ENCODE peak calls at places on chromosomes 1 and 21, in ten cellular contexts. One of them, this sample, is unnamed.

GRCh38 chr1:28494737-28495136 is 11.1 kb upstream of the RCC1 start:
- DNase-seq in activated CD4-positive, alpha-beta T cell treated with anti-CD3 and anti-CD28 coated beads, Interleukin-2, amount 50 U/mL, for 1 hour: no peak
- DNase-seq in heart left ventricle: no peak
- DNase-seq in NCI-H524: no peak
- DNase-seq in IMR-90: no peak
- DNase-seq in pulmonary artery endothelial cell: no peak
- DNase-seq in activated T-helper 1 cell treated with Interleukin-2 at 50 U/mL for 16 hours: no peak
- DNase-seq in BJ: no peak
- DNase-seq in T follicular helper cell: no peak
- DNase-seq in endothelial cell: no peak
- DNase-seq in this sample: no peak

GRCh38 chr1:31872658-31873636 is 57.1 kb upstream of the SPOCD1 start:
- DNase-seq in T follicular helper cell: no peak
- DNase-seq in NCI-H524: no peak
- DNase-seq in IMR-90: no peak
- DNase-seq in activated T-helper 1 cell treated with Interleukin-2 at 50 U/mL for 16 hours: no peak
- DNase-seq in endothelial cell: no peak
- DNase-seq in BJ: no peak
- DNase-seq in heart left ventricle: no peak
- DNase-seq in pulmonary artery endothelial cell: no peak
- DNase-seq in activated CD4-positive, alpha-beta T cell treated with anti-CD3 and anti-CD28 coated beads, Interleukin-2, amount 50 U/mL, for 1 hour: no peak
- DNase-seq in this sample: no peak

GRCh38 chr1:179121159-179121938 is 39.5 kb downstream of the TOR3A start:
- DNase-seq in IMR-90: peak
- DNase-seq in heart left ventricle: no peak
- DNase-seq in activated T-helper 1 cell treated with Interleukin-2 at 50 U/mL for 16 hours: no peak
- DNase-seq in pulmonary artery endothelial cell: no peak
- DNase-seq in endothelial cell: no peak
- DNase-seq in activated CD4-positive, alpha-beta T cell treated with anti-CD3 and anti-CD28 coated beads, Interleukin-2, amount 50 U/mL, for 1 hour: peak
- DNase-seq in NCI-H524: peak
- DNase-seq in T follicular helper cell: peak
- DNase-seq in BJ: no peak
- DNase-seq in this sample: no peak

GRCh38 chr1:37945743-37946702 is 830 bp downstream of the INPP5B start:
- DNase-seq in T follicular helper cell: no peak
- DNase-seq in BJ: peak
- DNase-seq in IMR-90: peak
- DNase-seq in activated CD4-positive, alpha-beta T cell treated with anti-CD3 and anti-CD28 coated beads, Interleukin-2, amount 50 U/mL, for 1 hour: no peak
- DNase-seq in endothelial cell: peak
- DNase-seq in NCI-H524: no peak
- DNase-seq in activated T-helper 1 cell treated with Interleukin-2 at 50 U/mL for 16 hours: no peak
- DNase-seq in heart left ventricle: peak
- DNase-seq in pulmonary artery endothelial cell: peak
- DNase-seq in this sample: no peak

GRCh38 chr1:43978551-43979260 is at the start of gene B4GALT2:
- DNase-seq in activated CD4-positive, alpha-beta T cell treated with anti-CD3 and anti-CD28 coated beads, Interleukin-2, amount 50 U/mL, for 1 hour: peak
- DNase-seq in IMR-90: no peak
- DNase-seq in endothelial cell: peak
- DNase-seq in heart left ventricle: peak
- DNase-seq in pulmonary artery endothelial cell: no peak
- DNase-seq in NCI-H524: no peak
- DNase-seq in T follicular helper cell: no peak
- DNase-seq in activated T-helper 1 cell treated with Interleukin-2 at 50 U/mL for 16 hours: no peak
- DNase-seq in BJ: no peak
- DNase-seq in this sample: peak

GRCh38 chr21:36727886-36728285 is 29.0 kb downstream of the SIM2 start:
- DNase-seq in pulmonary artery endothelial cell: no peak
- DNase-seq in activated CD4-positive, alpha-beta T cell treated with anti-CD3 and anti-CD28 coated beads, Interleukin-2, amount 50 U/mL, for 1 hour: no peak
- DNase-seq in T follicular helper cell: no peak
- DNase-seq in NCI-H524: no peak
- DNase-seq in endothelial cell: no peak
- DNase-seq in BJ: no peak
- DNase-seq in IMR-90: no peak
- DNase-seq in activated T-helper 1 cell treated with Interleukin-2 at 50 U/mL for 16 hours: no peak
- DNase-seq in heart left ventricle: no peak
- DNase-seq in this sample: no peak

GRCh38 chr1:1210726-1211540 is 3.0 kb downstream of the TNFRSF4 start:
- DNase-seq in endothelial cell: peak
- DNase-seq in BJ: no peak
- DNase-seq in heart left ventricle: peak
- DNase-seq in T follicular helper cell: no peak
- DNase-seq in NCI-H524: no peak
- DNase-seq in pulmonary artery endothelial cell: no peak
- DNase-seq in activated T-helper 1 cell treated with Interleukin-2 at 50 U/mL for 16 hours: no peak
- DNase-seq in IMR-90: no peak
- DNase-seq in activated CD4-positive, alpha-beta T cell treated with anti-CD3 and anti-CD28 coated beads, Interleukin-2, amount 50 U/mL, for 1 hour: no peak
- DNase-seq in this sample: no peak

GRCh38 chr1:66374561-66375111 is 159.3 kb upstream of the SGIP1 start:
- DNase-seq in IMR-90: peak
- DNase-seq in BJ: peak
- DNase-seq in activated T-helper 1 cell treated with Interleukin-2 at 50 U/mL for 16 hours: no peak
- DNase-seq in activated CD4-positive, alpha-beta T cell treated with anti-CD3 and anti-CD28 coated beads, Interleukin-2, amount 50 U/mL, for 1 hour: no peak
- DNase-seq in pulmonary artery endothelial cell: no peak
- DNase-seq in heart left ventricle: no peak
- DNase-seq in endothelial cell: no peak
- DNase-seq in NCI-H524: no peak
- DNase-seq in T follicular helper cell: no peak
- DNase-seq in this sample: no peak

GRCh38 chr1:29590583-29591555 is 354.5 kb downstream of the PTPRU start:
- DNase-seq in pulmonary artery endothelial cell: no peak
- DNase-seq in NCI-H524: no peak
- DNase-seq in activated CD4-positive, alpha-beta T cell treated with anti-CD3 and anti-CD28 coated beads, Interleukin-2, amount 50 U/mL, for 1 hour: no peak
- DNase-seq in heart left ventricle: no peak
- DNase-seq in T follicular helper cell: no peak
- DNase-seq in IMR-90: peak
- DNase-seq in BJ: no peak
- DNase-seq in endothelial cell: no peak
- DNase-seq in activated T-helper 1 cell treated with Interleukin-2 at 50 U/mL for 16 hours: no peak
- DNase-seq in this sample: no peak

GRCh38 chr21:14120091-14120734 is 90.5 kb downstream of the LIPI start:
- DNase-seq in NCI-H524: no peak
- DNase-seq in IMR-90: peak
- DNase-seq in T follicular helper cell: no peak
- DNase-seq in heart left ventricle: no peak
- DNase-seq in activated CD4-positive, alpha-beta T cell treated with anti-CD3 and anti-CD28 coated beads, Interleukin-2, amount 50 U/mL, for 1 hour: no peak
- DNase-seq in pulmonary artery endothelial cell: no peak
- DNase-seq in BJ: no peak
- DNase-seq in activated T-helper 1 cell treated with Interleukin-2 at 50 U/mL for 16 hours: no peak
- DNase-seq in endothelial cell: peak
- DNase-seq in this sample: peak

GRCh38 chr1:101410048-101410878 is 173.4 kb downstream of the S1PR1 start:
- DNase-seq in BJ: no peak
- DNase-seq in endothelial cell: no peak
- DNase-seq in pulmonary artery endothelial cell: peak
- DNase-seq in activated CD4-positive, alpha-beta T cell treated with anti-CD3 and anti-CD28 coated beads, Interleukin-2, amount 50 U/mL, for 1 hour: no peak
- DNase-seq in heart left ventricle: no peak
- DNase-seq in T follicular helper cell: no peak
- DNase-seq in NCI-H524: no peak
- DNase-seq in activated T-helper 1 cell treated with Interleukin-2 at 50 U/mL for 16 hours: no peak
- DNase-seq in IMR-90: no peak
- DNase-seq in this sample: no peak

GRCh38 chr1:231951399-231951798 is 324.8 kb downstream of the DISC1 start:
- DNase-seq in BJ: peak
- DNase-seq in activated CD4-positive, alpha-beta T cell treated with anti-CD3 and anti-CD28 coated beads, Interleukin-2, amount 50 U/mL, for 1 hour: no peak
- DNase-seq in activated T-helper 1 cell treated with Interleukin-2 at 50 U/mL for 16 hours: no peak
- DNase-seq in IMR-90: peak
- DNase-seq in T follicular helper cell: no peak
- DNase-seq in pulmonary artery endothelial cell: peak
- DNase-seq in NCI-H524: no peak
- DNase-seq in endothelial cell: no peak
- DNase-seq in heart left ventricle: no peak
- DNase-seq in this sample: no peak

GRCh38 chr1:55970711-55971110 is 608.7 kb downstream of the PLPP3 start:
- DNase-seq in IMR-90: peak
- DNase-seq in pulmonary artery endothelial cell: no peak
- DNase-seq in NCI-H524: no peak
- DNase-seq in heart left ventricle: no peak
- DNase-seq in activated T-helper 1 cell treated with Interleukin-2 at 50 U/mL for 16 hours: no peak
- DNase-seq in BJ: peak
- DNase-seq in activated CD4-positive, alpha-beta T cell treated with anti-CD3 and anti-CD28 coated beads, Interleukin-2, amount 50 U/mL, for 1 hour: no peak
- DNase-seq in endothelial cell: no peak
- DNase-seq in T follicular helper cell: no peak
- DNase-seq in this sample: no peak

GRCh38 chr1:21853130-21853424 is 41.0 kb downstream of the LDLRAD2 start:
- DNase-seq in BJ: no peak
- DNase-seq in activated T-helper 1 cell treated with Interleukin-2 at 50 U/mL for 16 hours: no peak
- DNase-seq in activated CD4-positive, alpha-beta T cell treated with anti-CD3 and anti-CD28 coated beads, Interleukin-2, amount 50 U/mL, for 1 hour: no peak
- DNase-seq in NCI-H524: no peak
- DNase-seq in IMR-90: no peak
- DNase-seq in heart left ventricle: no peak
- DNase-seq in T follicular helper cell: no peak
- DNase-seq in endothelial cell: no peak
- DNase-seq in pulmonary artery endothelial cell: no peak
- DNase-seq in this sample: no peak

GRCh38 chr1:203287109-203287893 is 18.0 kb upstream of the BTG2 start:
- DNase-seq in BJ: no peak
- DNase-seq in activated CD4-positive, alpha-beta T cell treated with anti-CD3 and anti-CD28 coated beads, Interleukin-2, amount 50 U/mL, for 1 hour: peak
- DNase-seq in activated T-helper 1 cell treated with Interleukin-2 at 50 U/mL for 16 hours: peak
- DNase-seq in endothelial cell: peak
- DNase-seq in IMR-90: no peak
- DNase-seq in heart left ventricle: peak
- DNase-seq in T follicular helper cell: peak
- DNase-seq in pulmonary artery endothelial cell: no peak
- DNase-seq in NCI-H524: peak
- DNase-seq in this sample: no peak

GRCh38 chr1:2073382-2074230 is 23.4 kb downstream of the PRKCZ start:
- DNase-seq in endothelial cell: no peak
- DNase-seq in BJ: no peak
- DNase-seq in IMR-90: peak
- DNase-seq in pulmonary artery endothelial cell: no peak
- DNase-seq in NCI-H524: peak
- DNase-seq in T follicular helper cell: no peak
- DNase-seq in heart left ventricle: peak
- DNase-seq in activated CD4-positive, alpha-beta T cell treated with anti-CD3 and anti-CD28 coated beads, Interleukin-2, amount 50 U/mL, for 1 hour: no peak
- DNase-seq in activated T-helper 1 cell treated with Interleukin-2 at 50 U/mL for 16 hours: no peak
- DNase-seq in this sample: no peak

GRCh38 chr1:204709960-204710912 is 24.7 kb upstream of the LRRN2 start:
- DNase-seq in heart left ventricle: no peak
- DNase-seq in activated CD4-positive, alpha-beta T cell treated with anti-CD3 and anti-CD28 coated beads, Interleukin-2, amount 50 U/mL, for 1 hour: no peak
- DNase-seq in BJ: no peak
- DNase-seq in T follicular helper cell: no peak
- DNase-seq in activated T-helper 1 cell treated with Interleukin-2 at 50 U/mL for 16 hours: no peak
- DNase-seq in NCI-H524: no peak
- DNase-seq in IMR-90: no peak
- DNase-seq in endothelial cell: no peak
- DNase-seq in pulmonary artery endothelial cell: no peak
- DNase-seq in this sample: no peak

GRCh38 chr1:153985984-153986761 is at the start of gene RAB13:
- DNase-seq in BJ: peak
- DNase-seq in endothelial cell: peak
- DNase-seq in NCI-H524: peak
- DNase-seq in activated T-helper 1 cell treated with Interleukin-2 at 50 U/mL for 16 hours: no peak
- DNase-seq in activated CD4-positive, alpha-beta T cell treated with anti-CD3 and anti-CD28 coated beads, Interleukin-2, amount 50 U/mL, for 1 hour: no peak
- DNase-seq in heart left ventricle: peak
- DNase-seq in pulmonary artery endothelial cell: no peak
- DNase-seq in T follicular helper cell: no peak
- DNase-seq in IMR-90: peak
- DNase-seq in this sample: peak

GRCh38 chr1:41381691-41382530 is 20.7 kb downstream of the FOXO6 start:
- DNase-seq in NCI-H524: no peak
- DNase-seq in T follicular helper cell: no peak
- DNase-seq in BJ: no peak
- DNase-seq in IMR-90: no peak
- DNase-seq in activated T-helper 1 cell treated with Interleukin-2 at 50 U/mL for 16 hours: no peak
- DNase-seq in heart left ventricle: peak
- DNase-seq in pulmonary artery endothelial cell: no peak
- DNase-seq in activated CD4-positive, alpha-beta T cell treated with anti-CD3 and anti-CD28 coated beads, Interleukin-2, amount 50 U/mL, for 1 hour: no peak
- DNase-seq in endothelial cell: no peak
- DNase-seq in this sample: peak

GRCh38 chr21:32806810-32807386 is 35.3 kb upstream of the PAXBP1 start:
- DNase-seq in IMR-90: peak
- DNase-seq in BJ: no peak
- DNase-seq in NCI-H524: no peak
- DNase-seq in activated CD4-positive, alpha-beta T cell treated with anti-CD3 and anti-CD28 coated beads, Interleukin-2, amount 50 U/mL, for 1 hour: no peak
- DNase-seq in T follicular helper cell: no peak
- DNase-seq in pulmonary artery endothelial cell: no peak
- DNase-seq in endothelial cell: no peak
- DNase-seq in heart left ventricle: no peak
- DNase-seq in activated T-helper 1 cell treated with Interleukin-2 at 50 U/mL for 16 hours: no peak
- DNase-seq in this sample: no peak

GRCh38 chr1:54046671-54047383 is 6.2 kb downstream of the TMEM59 start:
- DNase-seq in activated CD4-positive, alpha-beta T cell treated with anti-CD3 and anti-CD28 coated beads, Interleukin-2, amount 50 U/mL, for 1 hour: no peak
- DNase-seq in IMR-90: peak
- DNase-seq in T follicular helper cell: no peak
- DNase-seq in activated T-helper 1 cell treated with Interleukin-2 at 50 U/mL for 16 hours: no peak
- DNase-seq in heart left ventricle: no peak
- DNase-seq in pulmonary artery endothelial cell: no peak
- DNase-seq in NCI-H524: no peak
- DNase-seq in endothelial cell: no peak
- DNase-seq in BJ: no peak
- DNase-seq in this sample: no peak

GRCh38 chr1:43776043-43776761 is 68.9 kb downstream of the ST3GAL3 start:
- DNase-seq in activated CD4-positive, alpha-beta T cell treated with anti-CD3 and anti-CD28 coated beads, Interleukin-2, amount 50 U/mL, for 1 hour: no peak
- DNase-seq in activated T-helper 1 cell treated with Interleukin-2 at 50 U/mL for 16 hours: no peak
- DNase-seq in heart left ventricle: no peak
- DNase-seq in T follicular helper cell: no peak
- DNase-seq in endothelial cell: no peak
- DNase-seq in NCI-H524: no peak
- DNase-seq in IMR-90: peak
- DNase-seq in BJ: no peak
- DNase-seq in pulmonary artery endothelial cell: no peak
- DNase-seq in this sample: no peak

GRCh38 chr1:117928881-117929339 is 511 bp downstream of the GDAP2 start:
- DNase-seq in endothelial cell: peak
- DNase-seq in activated CD4-positive, alpha-beta T cell treated with anti-CD3 and anti-CD28 coated beads, Interleukin-2, amount 50 U/mL, for 1 hour: peak
- DNase-seq in pulmonary artery endothelial cell: peak
- DNase-seq in heart left ventricle: peak
- DNase-seq in NCI-H524: peak
- DNase-seq in IMR-90: peak
- DNase-seq in BJ: peak
- DNase-seq in activated T-helper 1 cell treated with Interleukin-2 at 50 U/mL for 16 hours: no peak
- DNase-seq in T follicular helper cell: peak
- DNase-seq in this sample: peak

GRCh38 chr1:5897281-5897680 is 94.9 kb downstream of the NPHP4 start:
- DNase-seq in NCI-H524: no peak
- DNase-seq in IMR-90: no peak
- DNase-seq in pulmonary artery endothelial cell: no peak
- DNase-seq in BJ: no peak
- DNase-seq in endothelial cell: no peak
- DNase-seq in activated CD4-positive, alpha-beta T cell treated with anti-CD3 and anti-CD28 coated beads, Interleukin-2, amount 50 U/mL, for 1 hour: no peak
- DNase-seq in activated T-helper 1 cell treated with Interleukin-2 at 50 U/mL for 16 hours: no peak
- DNase-seq in heart left ventricle: no peak
- DNase-seq in T follicular helper cell: no peak
- DNase-seq in this sample: no peak

GRCh38 chr1:201648066-201648910 is 109.4 kb downstream of the NAV1 start:
- DNase-seq in T follicular helper cell: no peak
- DNase-seq in BJ: no peak
- DNase-seq in activated T-helper 1 cell treated with Interleukin-2 at 50 U/mL for 16 hours: no peak
- DNase-seq in activated CD4-positive, alpha-beta T cell treated with anti-CD3 and anti-CD28 coated beads, Interleukin-2, amount 50 U/mL, for 1 hour: no peak
- DNase-seq in NCI-H524: peak
- DNase-seq in pulmonary artery endothelial cell: no peak
- DNase-seq in heart left ventricle: peak
- DNase-seq in IMR-90: peak
- DNase-seq in endothelial cell: peak
- DNase-seq in this sample: no peak